ENCODE peak calls at places on chromosomes 3 and 15, in seven cellular contexts. One of them, this sample, is unnamed.

GRCh38 chr3:61979645-61980430 is 393.5 kb downstream of the FEZF2 start:
- DNase-seq in tibial nerve: no peak
- DNase-seq in lower lobe of right lung: no peak
- DNase-seq in H9: no peak
- DNase-seq in ovary: no peak
- DNase-seq in cardiac muscle cell: peak; percentile 38
- DNase-seq in left lung: no peak
- DNase-seq in this sample: no peak

GRCh38 chr15:60548101-60548500 is 69.2 kb upstream of the ICE2 start:
- DNase-seq in left lung: no peak
- DNase-seq in H9: no peak
- DNase-seq in tibial nerve: no peak
- DNase-seq in ovary: no peak
- DNase-seq in cardiac muscle cell: no peak
- DNase-seq in lower lobe of right lung: no peak
- DNase-seq in this sample: no peak

GRCh38 chr3:5186089-5186853 is 1.2 kb upstream of the EDEM1 start:
- DNase-seq in ovary: no peak
- DNase-seq in left lung: no peak
- DNase-seq in lower lobe of right lung: no peak
- DNase-seq in H9: no peak
- DNase-seq in tibial nerve: no peak
- DNase-seq in cardiac muscle cell: no peak
- DNase-seq in this sample: no peak

GRCh38 chr3:186032321-186032720 is 76.6 kb downstream of the ETV5 start:
- DNase-seq in tibial nerve: no peak
- DNase-seq in left lung: no peak
- DNase-seq in H9: no peak
- DNase-seq in cardiac muscle cell: no peak
- DNase-seq in lower lobe of right lung: no peak
- DNase-seq in ovary: no peak
- DNase-seq in this sample: no peak

GRCh38 chr15:70095387-70096214 is 2.1 kb downstream of the TLE3 start:
- DNase-seq in cardiac muscle cell: peak; percentile 36
- DNase-seq in ovary: peak; percentile 75
- DNase-seq in tibial nerve: no peak
- DNase-seq in left lung: peak; percentile 90
- DNase-seq in lower lobe of right lung: peak; percentile 69
- DNase-seq in H9: peak; percentile 74
- DNase-seq in this sample: no peak

GRCh38 chr3:99128205-99128604 is 226.7 kb upstream of the DCBLD2 start:
- DNase-seq in tibial nerve: no peak
- DNase-seq in left lung: no peak
- DNase-seq in cardiac muscle cell: no peak
- DNase-seq in lower lobe of right lung: no peak
- DNase-seq in ovary: no peak
- DNase-seq in H9: no peak
- DNase-seq in this sample: no peak

GRCh38 chr3:151052329-151052728 is 33.1 kb upstream of the MED12L start:
- DNase-seq in tibial nerve: no peak
- DNase-seq in ovary: no peak
- DNase-seq in left lung: no peak
- DNase-seq in lower lobe of right lung: no peak
- DNase-seq in cardiac muscle cell: no peak
- DNase-seq in H9: no peak
- DNase-seq in this sample: no peak

GRCh38 chr3:170386468-170386867 is 29.0 kb downstream of the SKIL start:
- DNase-seq in lower lobe of right lung: no peak
- DNase-seq in H9: no peak
- DNase-seq in ovary: no peak
- DNase-seq in cardiac muscle cell: no peak
- DNase-seq in tibial nerve: no peak
- DNase-seq in left lung: no peak
- DNase-seq in this sample: no peak

GRCh38 chr3:67437090-67437489 is 217.3 kb downstream of the SUCLG2 start:
- DNase-seq in tibial nerve: no peak
- DNase-seq in lower lobe of right lung: no peak
- DNase-seq in cardiac muscle cell: no peak
- DNase-seq in left lung: no peak
- DNase-seq in H9: no peak
- DNase-seq in ovary: no peak
- DNase-seq in this sample: no peak

GRCh38 chr3:178671261-178672191 is 135.3 kb downstream of the KCNMB2 start:
- DNase-seq in ovary: no peak
- DNase-seq in lower lobe of right lung: no peak
- DNase-seq in H9: no peak
- DNase-seq in cardiac muscle cell: peak; percentile 13
- DNase-seq in tibial nerve: no peak
- DNase-seq in left lung: no peak
- DNase-seq in this sample: no peak

GRCh38 chr15:67914537-67915373 is 74.9 kb upstream of the RNU6-1 start:
- DNase-seq in H9: peak; percentile 35
- DNase-seq in left lung: peak; percentile 72
- DNase-seq in lower lobe of right lung: peak; percentile 64
- DNase-seq in cardiac muscle cell: peak; percentile 79
- DNase-seq in tibial nerve: peak; percentile 68
- DNase-seq in ovary: peak; percentile 75
- DNase-seq in this sample: peak; percentile 73

GRCh38 chr3:127745656-127746399 is 73.1 kb downstream of the ABTB1 start:
- DNase-seq in left lung: no peak
- DNase-seq in cardiac muscle cell: no peak
- DNase-seq in H9: no peak
- DNase-seq in lower lobe of right lung: no peak
- DNase-seq in ovary: no peak
- DNase-seq in tibial nerve: no peak
- DNase-seq in this sample: no peak

GRCh38 chr3:48014358-48014757 is 1.9 kb downstream of the MAP4 start:
- DNase-seq in tibial nerve: no peak
- DNase-seq in ovary: no peak
- DNase-seq in lower lobe of right lung: no peak
- DNase-seq in left lung: no peak
- DNase-seq in H9: no peak
- DNase-seq in cardiac muscle cell: no peak
- DNase-seq in this sample: no peak

GRCh38 chr3:184620101-184620798 is 58.7 kb downstream of the EPHB3 start:
- DNase-seq in left lung: no peak
- DNase-seq in cardiac muscle cell: no peak
- DNase-seq in ovary: no peak
- DNase-seq in H9: no peak
- DNase-seq in tibial nerve: no peak
- DNase-seq in lower lobe of right lung: no peak
- DNase-seq in this sample: no peak

GRCh38 chr3:36032180-36032895 is 348.0 kb upstream of the STAC start:
- DNase-seq in tibial nerve: no peak
- DNase-seq in ovary: no peak
- DNase-seq in H9: no peak
- DNase-seq in cardiac muscle cell: no peak
- DNase-seq in left lung: no peak
- DNase-seq in lower lobe of right lung: no peak
- DNase-seq in this sample: no peak

GRCh38 chr3:59426851-59427565 is 377.2 kb upstream of the CFAP20DC start:
- DNase-seq in ovary: no peak
- DNase-seq in tibial nerve: no peak
- DNase-seq in left lung: no peak
- DNase-seq in lower lobe of right lung: no peak
- DNase-seq in H9: no peak
- DNase-seq in cardiac muscle cell: no peak
- DNase-seq in this sample: no peak

GRCh38 chr3:197820550-197821335 is 29.7 kb downstream of the LRCH3 start:
- DNase-seq in tibial nerve: no peak
- DNase-seq in ovary: no peak
- DNase-seq in lower lobe of right lung: no peak
- DNase-seq in H9: no peak
- DNase-seq in cardiac muscle cell: no peak
- DNase-seq in left lung: no peak
- DNase-seq in this sample: no peak

GRCh38 chr3:32021155-32021554 is 39.6 kb downstream of the ZNF860 start:
- DNase-seq in lower lobe of right lung: no peak
- DNase-seq in ovary: no peak
- DNase-seq in left lung: no peak
- DNase-seq in cardiac muscle cell: no peak
- DNase-seq in H9: no peak
- DNase-seq in tibial nerve: no peak
- DNase-seq in this sample: no peak

GRCh38 chr15:67242665-67243064 is 11.8 kb downstream of the AAGAB start:
- DNase-seq in lower lobe of right lung: no peak
- DNase-seq in cardiac muscle cell: no peak
- DNase-seq in ovary: no peak
- DNase-seq in tibial nerve: no peak
- DNase-seq in H9: no peak
- DNase-seq in left lung: no peak
- DNase-seq in this sample: no peak

GRCh38 chr15:39304201-39304841 is 276.6 kb upstream of the THBS1 start:
- DNase-seq in lower lobe of right lung: no peak
- DNase-seq in cardiac muscle cell: no peak
- DNase-seq in ovary: no peak
- DNase-seq in left lung: no peak
- DNase-seq in H9: no peak
- DNase-seq in tibial nerve: no peak
- DNase-seq in this sample: no peak

GRCh38 chr3:102068736-102069135 is 219.4 kb downstream of the NFKBIZ start:
- DNase-seq in H9: no peak
- DNase-seq in ovary: no peak
- DNase-seq in lower lobe of right lung: no peak
- DNase-seq in left lung: no peak
- DNase-seq in cardiac muscle cell: no peak
- DNase-seq in tibial nerve: no peak
- DNase-seq in this sample: no peak

GRCh38 chr3:11346416-11346815 is 74.2 kb downstream of the ATG7 start:
- DNase-seq in cardiac muscle cell: no peak
- DNase-seq in ovary: no peak
- DNase-seq in H9: no peak
- DNase-seq in tibial nerve: no peak
- DNase-seq in left lung: no peak
- DNase-seq in lower lobe of right lung: no peak
- DNase-seq in this sample: no peak

GRCh38 chr15:30956216-30956803 is 35.1 kb downstream of the MTMR10 start:
- DNase-seq in cardiac muscle cell: no peak
- DNase-seq in lower lobe of right lung: no peak
- DNase-seq in tibial nerve: no peak
- DNase-seq in left lung: no peak
- DNase-seq in H9: no peak
- DNase-seq in ovary: no peak
- DNase-seq in this sample: no peak

GRCh38 chr15:30882861-30883433 is 20.8 kb upstream of the FAN1 start:
- DNase-seq in H9: no peak
- DNase-seq in lower lobe of right lung: no peak
- DNase-seq in ovary: no peak
- DNase-seq in cardiac muscle cell: no peak
- DNase-seq in tibial nerve: no peak
- DNase-seq in left lung: peak; percentile 63
- DNase-seq in this sample: no peak

GRCh38 chr3:46878796-46879436 is 1.4 kb downstream of the PTH1R start:
- DNase-seq in cardiac muscle cell: peak; percentile 90
- DNase-seq in left lung: no peak
- DNase-seq in lower lobe of right lung: no peak
- DNase-seq in H9: no peak
- DNase-seq in tibial nerve: no peak
- DNase-seq in ovary: no peak
- DNase-seq in this sample: no peak
- TF ChIP-seq CTCF in cardiac muscle cell: no peak
- TF ChIP-seq CTCF in left lung: no peak
- TF ChIP-seq CTCF in lower lobe of right lung: no peak
- TF ChIP-seq CTCF in H9: no peak
- TF ChIP-seq CTCF in tibial nerve: no peak
- TF ChIP-seq CTCF in ovary: no peak
- TF ChIP-seq CTCF in this sample: no peak

GRCh38 chr3:191774485-191774884 is 313.5 kb downstream of the PYDC2 start:
- DNase-seq in cardiac muscle cell: no peak
- DNase-seq in lower lobe of right lung: no peak
- DNase-seq in H9: no peak
- DNase-seq in ovary: no peak
- DNase-seq in left lung: no peak
- DNase-seq in tibial nerve: no peak
- DNase-seq in this sample: no peak
- H3K27ac ChIP-seq in cardiac muscle cell: no peak overlapping the region
- H3K27ac ChIP-seq in lower lobe of right lung: no peak overlapping the region
- H3K27ac ChIP-seq in H9: no peak overlapping the region
- H3K27ac ChIP-seq in ovary: no peak overlapping the region
- H3K27ac ChIP-seq in left lung: no peak overlapping the region
- H3K27ac ChIP-seq in tibial nerve: no peak overlapping the region
- H3K27ac ChIP-seq in this sample: no peak overlapping the region

GRCh38 chr15:77905301-77905920 is 172.1 kb downstream of the TBC1D2B start:
- DNase-seq in left lung: no peak
- DNase-seq in H9: peak; percentile 23
- DNase-seq in ovary: no peak
- DNase-seq in tibial nerve: no peak
- DNase-seq in cardiac muscle cell: no peak
- DNase-seq in lower lobe of right lung: no peak
- DNase-seq in this sample: no peak
- TF ChIP-seq CTCF in left lung: no peak
- TF ChIP-seq CTCF in H9: no peak
- TF ChIP-seq CTCF in ovary: no peak
- TF ChIP-seq CTCF in tibial nerve: no peak
- TF ChIP-seq CTCF in cardiac muscle cell: no peak
- TF ChIP-seq CTCF in lower lobe of right lung: no peak
- TF ChIP-seq CTCF in this sample: no peak

GRCh38 chr15:84668221-84668982 is 10.4 kb upstream of the NMB start:
- DNase-seq in tibial nerve: no peak
- DNase-seq in H9: no peak
- DNase-seq in left lung: no peak
- DNase-seq in cardiac muscle cell: no peak
- DNase-seq in ovary: no peak
- DNase-seq in lower lobe of right lung: no peak
- DNase-seq in this sample: no peak
- H3K27ac ChIP-seq in tibial nerve: no peak overlapping the region
- H3K27ac ChIP-seq in H9: no peak overlapping the region
- H3K27ac ChIP-seq in left lung: no peak overlapping the region
- H3K27ac ChIP-seq in cardiac muscle cell: no peak overlapping the region
- H3K27ac ChIP-seq in ovary: no peak overlapping the region
- H3K27ac ChIP-seq in lower lobe of right lung: no peak overlapping the region
- H3K27ac ChIP-seq in this sample: no peak overlapping the region